ENCODE peak calls at places on chromosome 22, in ten cellular contexts. K, O, U, T, Z, L, E, P, M and Y are unnamed samples.

GRCh38 chr22:25023879-25024278 is 71.4 kb downstream of the KIAA1671 start:
- DNase-seq in E (no peak), L (no peak), O (no peak), M (no peak), P (no peak), U (no peak), K (no peak), Z (peak), T (no peak), Y (no peak)

GRCh38 chr22:45594123-45594941 is 77.3 kb upstream of the ATXN10 start:
- DNase-seq in Z (no peak), K (peak), E (no peak), P (no peak), L (no peak), U (no peak), O (no peak), M (no peak), T (no peak), Y (no peak)

GRCh38 chr22:44795701-44796630 is 43.6 kb downstream of the ARHGAP8 start:
- DNase-seq in O (no peak), P (peak), L (no peak), T (no peak), U (peak), M (no peak), E (no peak), Z (no peak), K (peak), Y (no peak)

GRCh38 chr22:33274941-33275443 is 216.8 kb upstream of the SYN3 start:
- DNase-seq in U (no peak), E (no peak), M (no peak), T (no peak), P (no peak), Z (no peak), L (no peak), K (no peak), O (no peak), Y (no peak)

GRCh38 chr22:45072322-45072903 is 62.6 kb upstream of the PHF21B start:
- DNase-seq in M (no peak), U (peak), T (no peak), Z (peak), E (peak), K (peak), O (no peak), L (peak), P (peak), Y (no peak)

GRCh38 chr22:21074092-21074715 is 28.5 kb downstream of the LRRC74B start:
- DNase-seq in P (no peak), O (no peak), M (no peak), L (peak), U (no peak), E (peak), Z (peak), K (no peak), T (no peak), Y (no peak)

GRCh38 chr22:35661377-35661937 is 13.2 kb downstream of the APOL6 start:
- DNase-seq in K (no peak), M (no peak), E (no peak), L (no peak), Z (peak), O (no peak), U (no peak), P (no peak), T (no peak), Y (no peak)

GRCh38 chr22:19750666-19751490 is 9.7 kb upstream of the TBX1 start:
- DNase-seq in U (no peak), L (no peak), Z (peak), M (no peak), T (no peak), E (no peak), O (no peak), K (no peak), P (no peak), Y (no peak)

GRCh38 chr22:20904008-20904979 is 12.9 kb upstream of the CRKL start:
- DNase-seq in U (no peak), Z (peak), K (peak), E (peak), L (no peak), T (no peak), M (no peak), P (no peak), O (no peak), Y (no peak)

GRCh38 chr22:27630754-27631153 is 170.8 kb downstream of the MN1 start:
- DNase-seq in P (peak), E (no peak), L (no peak), Z (no peak), O (no peak), M (no peak), T (no peak), U (peak), K (no peak), Y (no peak)

GRCh38 chr22:44658371-44658953 is 43.5 kb upstream of the PRR5 start:
- DNase-seq in T (no peak), E (no peak), M (peak), K (peak), O (no peak), Z (peak), P (no peak), U (peak), L (peak), Y (peak)

GRCh38 chr22:20233351-20234313 is 34.5 kb downstream of the RTN4R start:
- DNase-seq in L (no peak), T (no peak), U (no peak), E (no peak), Z (no peak), K (no peak), M (no peak), P (no peak), O (no peak), Y (no peak)

GRCh38 chr22:40791241-40791640 is 27.9 kb downstream of the SLC25A17 start:
- DNase-seq in O (no peak), M (no peak), Z (no peak), P (peak), U (no peak), K (no peak), T (no peak), L (no peak), E (no peak), Y (no peak)

GRCh38 chr22:33337524-33337923 is 279.3 kb upstream of the SYN3 start:
- DNase-seq in O (peak), T (no peak), U (no peak), Z (no peak), M (no peak), E (no peak), L (no peak), P (no peak), K (peak), Y (no peak)

GRCh38 chr22:46019351-46019750 is 42.4 kb upstream of the WNT7B start:
- DNase-seq in O (peak), E (no peak), T (no peak), K (no peak), Z (no peak), U (peak), M (no peak), L (no peak), P (peak), Y (no peak)

GRCh38 chr22:39908737-39909136 is 7.9 kb downstream of the GRAP2 start:
- DNase-seq in T (no peak), K (no peak), Z (no peak), M (no peak), L (no peak), E (no peak), U (no peak), O (no peak), P (no peak), Y (no peak)

GRCh38 chr22:22079404-22080148 is 97.0 kb upstream of the TOP3B start:
- DNase-seq in K (no peak), U (no peak), T (no peak), Z (no peak), M (no peak), P (no peak), L (no peak), O (no peak), E (no peak), Y (no peak)

GRCh38 chr22:45508814-45509213 is 6.1 kb downstream of the FBLN1 start:
- DNase-seq in T (no peak), Z (no peak), P (no peak), L (no peak), U (no peak), M (no peak), O (no peak), K (no peak), E (no peak), Y (no peak)

GRCh38 chr22:19648419-19648929 is 65.8 kb upstream of the SEPTIN5 start:
- DNase-seq in Z (peak), E (no peak), K (no peak), L (no peak), T (no peak), M (no peak), U (peak), O (no peak), P (peak), Y (no peak)

GRCh38 chr22:46044718-46045458 is 67.9 kb upstream of the WNT7B start:
- DNase-seq in M (peak), P (peak), L (peak), U (peak), Z (no peak), E (no peak), O (peak), T (peak), K (peak), Y (peak)

GRCh38 chr22:29720824-29721323 is 1.1 kb downstream of the CABP7 start:
- DNase-seq in M (no peak), K (no peak), O (no peak), P (no peak), U (no peak), Z (no peak), T (no peak), L (no peak), E (no peak), Y (no peak)
- H3K4me3 ChIP-seq in M (no peak), K (no peak), O (no peak), P (peak), U (no peak), Z (no peak), T (no peak), L (peak), E (peak), Y (peak)

GRCh38 chr22:37109242-37109917 is at the start of gene TMPRSS6:
- DNase-seq in O (no peak), L (no peak), E (no peak), Z (no peak), M (no peak), U (no peak), K (no peak), T (no peak), P (no peak), Y (no peak)
- H3K4me3 ChIP-seq in O (no peak), L (no peak), E (no peak), Z (no peak), M (no peak), U (no peak), K (no peak), T (no peak), P (no peak), Y (no peak)

GRCh38 chr22:31631381-31631780 is 30.6 kb downstream of the PISD start:
- DNase-seq in Z (no peak), U (no peak), K (no peak), E (no peak), P (no peak), M (no peak), O (no peak), L (no peak), T (no peak), Y (no peak)
- H3K4me3 ChIP-seq in Z (peak), U (peak), K (peak), E (no peak), P (peak), M (peak), O (no peak), L (peak), T (peak), Y (no peak)

GRCh38 chr22:37270928-37271650 is 11.2 kb upstream of the CYTH4 start:
- DNase-seq in L (no peak), E (no peak), T (no peak), O (peak), P (no peak), K (no peak), Z (peak), U (peak), M (no peak), Y (no peak)
- H3K4me3 ChIP-seq in L (no peak), E (no peak), T (no peak), O (no peak), P (no peak), K (no peak), Z (no peak), U (no peak), M (no peak), Y (no peak)

GRCh38 chr22:37968452-37969251 is 15.2 kb downstream of the POLR2F start:
- DNase-seq in O (no peak), K (no peak), L (peak), Z (no peak), T (no peak), U (no peak), P (no peak), M (no peak), E (no peak), Y (no peak)

GRCh38 chr22:37973271-37974170 is 10.8 kb downstream of the SOX10 start:
- DNase-seq in Z (no peak), T (no peak), E (no peak), U (no peak), M (no peak), O (no peak), P (no peak), K (no peak), L (no peak), Y (no peak)

GRCh38 chr22:37970864-37971263 is 13.5 kb downstream of the SOX10 start:
- DNase-seq in O (no peak), Z (no peak), U (no peak), E (no peak), K (no peak), L (no peak), T (no peak), M (no peak), P (no peak), Y (no peak)

GRCh38 chr22:37971475-37972434 is 12.6 kb downstream of the SOX10 start:
- DNase-seq in O (no peak), E (no peak), K (no peak), M (no peak), L (no peak), U (peak), T (no peak), P (peak), Z (no peak), Y (no peak)

DNA sequence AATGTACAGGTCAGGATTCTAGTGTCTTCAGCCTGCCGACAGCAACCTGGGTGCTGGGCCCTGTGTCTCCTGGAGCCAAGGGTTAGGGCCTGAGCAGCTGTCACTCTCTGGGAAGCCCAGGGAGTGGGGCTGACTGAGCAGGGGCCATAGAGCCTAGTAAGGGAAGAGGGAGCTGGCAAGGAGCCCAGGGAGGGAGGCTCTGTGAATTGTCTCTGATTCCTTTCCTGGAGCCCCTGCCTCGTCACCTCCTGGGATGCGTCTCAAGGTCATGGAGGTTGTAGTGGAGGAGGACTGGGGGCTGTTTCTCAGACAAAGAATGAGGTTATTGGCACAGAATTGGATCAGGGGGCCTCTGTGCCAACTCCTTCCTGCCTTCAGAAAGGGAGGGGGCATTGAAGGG is 11.8 kb downstream of the SOX10 start:
- DNase-seq in U (no peak), E (no peak), P (no peak), T (peak), L (no peak), K (no peak), M (no peak), Z (no peak), O (no peak), Y (no peak)
- H3K4me3 ChIP-seq in U (no peak), E (no peak), P (no peak), T (no peak), L (no peak), K (no peak), M (no peak), Z (no peak), O (no peak), Y (no peak)

GRCh38 chr22:41925783-41926460 is 684 bp downstream of the TNFRSF13C start:
- DNase-seq in O (peak), T (peak), M (peak), E (no peak), L (peak), P (peak), Z (peak), U (peak), K (no peak), Y (no peak)
- H3K4me3 ChIP-seq in O (peak), T (peak), M (peak), E (peak), L (peak), P (peak), Z (no peak), U (no peak), K (no peak), Y (peak)

GRCh38 chr22:29109853-29110252 is 37.0 kb downstream of the KREMEN1 start:
- DNase-seq in E (no peak), O (no peak), U (no peak), Z (peak), K (no peak), L (no peak), M (no peak), T (no peak), P (no peak), Y (no peak)

GRCh38 chr22:29113329-29113728 is 40.5 kb downstream of the KREMEN1 start:
- DNase-seq in T (no peak), P (no peak), O (no peak), M (no peak), Z (peak), K (no peak), U (no peak), E (no peak), L (no peak), Y (no peak)

GRCh38 chr22:29112680-29113079 is 39.8 kb downstream of the KREMEN1 start:
- DNase-seq in Z (no peak), K (no peak), U (no peak), O (no peak), L (no peak), E (no peak), T (no peak), M (no peak), P (no peak), Y (no peak)

GRCh38 chr22:29112102-29112501 is 39.3 kb downstream of the KREMEN1 start:
- DNase-seq in M (no peak), O (no peak), U (peak), Z (no peak), T (no peak), P (no peak), K (no peak), E (no peak), L (peak), Y (no peak)

DNA sequence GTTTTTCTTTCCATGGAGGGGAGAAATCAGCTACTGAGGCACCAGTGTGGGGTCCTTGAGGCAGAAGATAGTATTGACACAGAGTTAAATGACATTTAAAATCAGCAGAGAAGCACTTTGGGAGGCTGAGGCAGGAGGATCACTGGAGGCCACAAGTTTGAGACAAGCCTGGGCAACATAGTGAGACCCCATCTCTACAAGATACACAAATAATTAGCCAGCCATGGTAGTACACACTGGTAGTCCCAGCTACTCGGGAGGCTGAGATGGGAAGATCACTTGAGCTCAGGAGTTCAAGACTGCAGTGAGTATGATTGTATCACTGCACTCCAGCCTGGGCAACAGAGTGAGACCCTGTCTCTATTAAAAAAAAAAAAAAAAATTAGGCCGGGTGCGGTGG is 38.1 kb downstream of the KREMEN1 start:
- DNase-seq in L (no peak), M (no peak), Z (no peak), U (no peak), P (no peak), T (no peak), O (no peak), E (no peak), K (no peak), Y (no peak)
- H3K4me3 ChIP-seq in L (no peak), M (no peak), Z (no peak), U (no peak), P (no peak), T (no peak), O (no peak), E (no peak), K (no peak), Y (no peak)

DNA sequence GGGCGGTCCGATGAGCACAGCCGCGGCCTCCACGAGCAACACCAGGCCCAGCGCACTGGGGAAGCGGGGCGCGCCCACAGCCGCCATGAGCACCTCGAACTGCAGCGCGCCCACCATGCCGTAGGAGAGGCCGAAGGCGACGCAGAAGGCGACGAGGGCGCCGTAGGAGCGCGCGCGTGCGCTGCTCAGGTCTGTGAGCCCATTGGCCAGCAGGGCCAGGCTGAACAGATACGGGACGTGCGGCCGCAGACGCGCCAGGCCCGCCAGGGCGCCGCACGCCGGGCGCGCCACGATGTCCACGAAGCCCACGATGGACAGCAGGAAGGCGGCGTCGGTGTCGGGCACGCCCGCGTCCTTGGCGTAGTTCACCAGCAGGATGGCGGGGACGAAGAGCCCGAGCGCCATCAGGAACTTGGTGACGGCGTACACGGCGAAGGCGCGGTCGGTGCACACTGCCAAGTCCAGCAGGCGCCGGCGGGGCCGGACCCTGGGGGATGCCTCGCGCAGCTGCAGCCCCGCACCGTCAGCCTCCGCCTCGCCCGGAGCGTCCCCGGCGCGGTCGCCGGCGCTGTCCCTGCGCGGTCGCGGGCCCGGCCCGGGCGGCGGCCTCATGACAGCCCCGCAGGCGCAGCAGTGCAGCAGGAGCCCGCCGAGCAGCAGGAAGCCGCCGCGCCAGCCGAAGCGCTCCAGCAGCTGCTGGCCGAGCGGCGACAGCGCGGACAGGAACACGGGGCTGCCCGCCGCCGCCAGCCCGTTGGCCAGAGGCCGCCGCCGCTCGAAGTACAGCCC is 2.9 kb downstream of the SLC16A8 start:
- DNase-seq in U (peak), Z (peak), O (no peak), E (no peak), P (peak), T (peak), K (peak), L (peak), M (no peak), Y (no peak)
- H3K4me3 ChIP-seq in U (no peak), Z (no peak), O (peak), E (no peak), P (peak), T (peak), K (no peak), L (peak), M (peak), Y (peak)

GRCh38 chr22:23401910-23402274 is 178.2 kb downstream of the IGLL1 start:
- DNase-seq in E (no peak), O (no peak), Z (no peak), U (peak), T (no peak), L (no peak), K (peak), P (no peak), M (peak), Y (no peak)
- H3K4me3 ChIP-seq in E (peak), O (no peak), Z (no peak), U (peak), T (peak), L (peak), K (no peak), P (peak), M (peak), Y (peak)